ENCODE peak calls at places on chromosomes 12 and 14, in four cellular contexts. One of them, this sample, is unnamed.

GRCh38 chr14:38951451-38951850 is 151.6 kb downstream of the SEC23A start:
- DNase-seq in naive B cell: no peak
- DNase-seq in cardiac muscle cell: peak
- DNase-seq in mucosa of gallbladder: no peak
- DNase-seq in this sample: no peak

GRCh38 chr14:37263656-37264236 is 66.0 kb downstream of the MIPOL1 start:
- DNase-seq in naive B cell: no peak
- DNase-seq in cardiac muscle cell: peak
- DNase-seq in mucosa of gallbladder: no peak
- DNase-seq in this sample: no peak

GRCh38 chr12:12088147-12088546 is 17.4 kb downstream of the BCL2L14 start:
- DNase-seq in naive B cell: no peak
- DNase-seq in cardiac muscle cell: no peak
- DNase-seq in mucosa of gallbladder: no peak
- DNase-seq in this sample: no peak

GRCh38 chr14:60327447-60328331 is 78.7 kb downstream of the PPM1A start:
- DNase-seq in naive B cell: peak
- DNase-seq in cardiac muscle cell: peak
- DNase-seq in mucosa of gallbladder: no peak
- DNase-seq in this sample: peak

GRCh38 chr14:99884834-99885648 is 91.8 kb downstream of the EML1 start:
- DNase-seq in naive B cell: peak
- DNase-seq in cardiac muscle cell: peak
- DNase-seq in mucosa of gallbladder: no peak
- DNase-seq in this sample: peak

GRCh38 chr12:26124491-26125450 is at the start of gene BHLHE41:
- DNase-seq in naive B cell: peak
- DNase-seq in cardiac muscle cell: peak
- DNase-seq in mucosa of gallbladder: peak
- DNase-seq in this sample: peak

GRCh38 chr12:32455607-32456063 is 56.3 kb downstream of the FGD4 start:
- DNase-seq in naive B cell: peak
- DNase-seq in cardiac muscle cell: peak
- DNase-seq in mucosa of gallbladder: peak
- DNase-seq in this sample: peak

GRCh38 chr14:60777856-60778578 is 43.5 kb downstream of the MNAT1 start:
- DNase-seq in naive B cell: no peak
- DNase-seq in cardiac muscle cell: peak
- DNase-seq in mucosa of gallbladder: no peak
- DNase-seq in this sample: peak

GRCh38 chr14:69376439-69376838 is 21.7 kb downstream of the ERH start:
- DNase-seq in naive B cell: no peak
- DNase-seq in cardiac muscle cell: peak
- DNase-seq in mucosa of gallbladder: no peak
- DNase-seq in this sample: no peak

This sample was measured in PC-3.